ENCODE peak calls at places on chromosomes 16 and 17, in eight cellular contexts. Y is A549; X is activated effector memory CD4-positive, alpha-beta T cell treated with anti-CD3 and anti-CD28 coated beads, Interleukin-2, amount 50 U/mL, for 16 hours; C is GM04504; A is heart left ventricle; H is CD4-positive, alpha-beta T cell; B is stimulated activated CD4-positive, alpha-beta T cell treated with anti-CD3 and anti-CD28 coated beads, Interleukin-4, amount 100 ng/mL, for 24 hours; S is activated T-cell treated with anti-CD3 and anti-CD28 coated beads, Interleukin-2, amount 50 U/mL, for 72 hours. V is an unnamed sample.
A peak's percentile ranks its signal among the peaks of the same experiment; 100 is the strongest.

GRCh38 chr17:63024716-63025115 is 58.7 kb downstream of the TANC2 start:
- DNase-seq in Y (no peak), X (no peak), C (no peak), A (no peak), H (no peak), B (no peak), S (no peak), V (no peak)

GRCh38 chr16:87328846-87329245 is 11.7 kb upstream of the C16orf95 start:
- DNase-seq in Y (no peak), X (no peak), C (no peak), A (no peak), H (no peak), B (no peak), S (no peak), V (no peak)

GRCh38 chr16:49049191-49049590 is 232.4 kb downstream of the CBLN1 start:
- DNase-seq in Y (no peak), X (no peak), C (no peak), A (no peak), H (no peak), B (no peak), S (no peak), V (no peak)

GRCh38 chr17:37824534-37825485 is 80.0 kb upstream of the HNF1B start:
- DNase-seq in Y (peak; percentile 79), X (no peak), C (no peak), A (no peak), H (no peak), B (no peak), S (no peak), V (peak; percentile 78)

GRCh38 chr17:48541036-48541573 is 3.8 kb downstream of the HOXB2 start:
- DNase-seq in Y (no peak), X (no peak), C (no peak), A (no peak), H (no peak), B (no peak), S (no peak), V (no peak)

GRCh38 chr17:33366998-33367397 is 73.9 kb upstream of the ASIC2 start:
- DNase-seq in Y (no peak), X (no peak), C (no peak), A (no peak), H (no peak), B (no peak), S (no peak), V (no peak)

GRCh38 chr17:10875411-10875810 is 37.5 kb upstream of the PIRT start:
- DNase-seq in Y (peak; percentile 14), X (no peak), C (no peak), A (no peak), H (no peak), B (no peak), S (peak; percentile 1), V (no peak)

GRCh38 chr16:14007460-14007859 is 63.7 kb upstream of the MRTFB start:
- DNase-seq in Y (peak; percentile 43), X (no peak), C (peak; percentile 32), A (no peak), H (no peak), B (no peak), S (no peak), V (peak; percentile 50)

GRCh38 chr16:75042423-75043174 is 43.8 kb downstream of the ZNRF1 start:
- DNase-seq in Y (no peak), X (no peak), C (no peak), A (no peak), H (no peak), B (no peak), S (no peak), V (no peak)

GRCh38 chr16:10332301-10332700 is 53.6 kb upstream of the ATF7IP2 start:
- DNase-seq in Y (no peak), X (no peak), C (no peak), A (peak; percentile 13), H (no peak), B (no peak), S (no peak), V (no peak)

GRCh38 chr16:31475949-31476304 is 4.0 kb downstream of the TGFB1I1 start:
- DNase-seq in Y (no peak), X (no peak), C (no peak), A (no peak), H (no peak), B (no peak), S (peak; percentile 30), V (no peak)

GRCh38 chr17:60149691-60150582 is at the start of gene CA4:
- DNase-seq in Y (no peak), X (no peak), C (no peak), A (no peak), H (no peak), B (no peak), S (no peak), V (no peak)

GRCh38 chr17:20189322-20189721 is 180.2 kb downstream of the SPECC1 start:
- DNase-seq in Y (no peak), X (no peak), C (no peak), A (no peak), H (no peak), B (no peak), S (no peak), V (peak; percentile 52)

GRCh38 chr16:80029706-80030481 is 429.4 kb upstream of the MAF start:
- DNase-seq in Y (no peak), X (no peak), C (no peak), A (no peak), H (no peak), B (no peak), S (no peak), V (no peak)

GRCh38 chr17:50210249-50211225 is 9.1 kb upstream of the COL1A1 start:
- DNase-seq in Y (peak; percentile 54), X (peak; percentile 49), C (peak; percentile 95), A (peak; percentile 68), H (no peak), B (no peak), S (no peak), V (peak; percentile 98)

GRCh38 chr17:82873521-82873920 is 33.7 kb upstream of the ZNF750 start:
- DNase-seq in Y (no peak), X (no peak), C (no peak), A (no peak), H (no peak), B (no peak), S (no peak), V (no peak)

GRCh38 chr16:11047939-11048500 is 103.7 kb downstream of the CLEC16A start:
- DNase-seq in Y (no peak), X (peak; percentile 51), C (no peak), A (no peak), H (no peak), B (no peak), S (no peak), V (no peak)

GRCh38 chr17:4110152-4110551 is 32.7 kb downstream of the ZZEF1 start:
- DNase-seq in Y (no peak), X (no peak), C (no peak), A (no peak), H (no peak), B (no peak), S (no peak), V (no peak)

GRCh38 chr17:50916026-50916707 is 50.0 kb upstream of the TOB1 start:
- DNase-seq in Y (no peak), X (peak; percentile 69), C (no peak), A (no peak), H (no peak), B (peak; percentile 45), S (peak; percentile 45), V (no peak)

GRCh38 chr17:66831383-66832220 is 3.3 kb upstream of the CACNG5 start:
- DNase-seq in Y (no peak), X (no peak), C (no peak), A (no peak), H (no peak), B (no peak), S (no peak), V (no peak)

GRCh38 chr17:31428111-31428510 is 36.6 kb downstream of the RAB11FIP4 start:
- DNase-seq in Y (no peak), X (peak; percentile 25), C (no peak), A (no peak), H (no peak), B (no peak), S (no peak), V (no peak)

GRCh38 chr17:64336760-64337413 is 53.8 kb downstream of the PECAM1 start:
- DNase-seq in Y (no peak), X (no peak), C (no peak), A (no peak), H (no peak), B (no peak), S (no peak), V (no peak)

GRCh38 chr17:6603746-6604325 is 36.7 kb downstream of the KIAA0753 start:
- DNase-seq in Y (peak; percentile 23), X (no peak), C (no peak), A (peak; percentile 18), H (no peak), B (no peak), S (no peak), V (no peak)

GRCh38 chr16:84184775-84185174 is 2.1 kb downstream of the TAF1C start:
- DNase-seq in Y (no peak), X (no peak), C (no peak), A (peak; percentile 78), H (no peak), B (no peak), S (no peak), V (no peak)

V was measured in H4.